ENCODE peak calls at places on chromosomes 11 and 22, in five cellular contexts. C, E, J, Q and V are unnamed samples. For H3K36me3 and H3K4me1, the result is how much of the 10 kb centered on the place peaks cover.

GRCh38 chr11:67255353-67255752 is 10.9 kb upstream of the GRK2 start:
- DNase-seq in J (no peak), C (no peak), Q (no peak), E (no peak), V (no peak)

GRCh38 chr22:46992121-46992731 is 229.8 kb downstream of the TBC1D22A start:
- DNase-seq in C (no peak), J (peak), E (no peak), Q (no peak), V (no peak)

GRCh38 chr22:50733521-50734342 is 4.3 kb upstream of the ACR start:
- DNase-seq in E (no peak), C (peak), J (no peak), Q (peak), V (no peak)

GRCh38 chr11:8839957-8840945 is 70.7 kb upstream of the AKIP1 start:
- DNase-seq in E (peak), Q (no peak), C (no peak), J (peak), V (no peak)

GRCh38 chr22:19784396-19785175 is 24.0 kb downstream of the TBX1 start:
- DNase-seq in E (no peak), Q (peak), C (no peak), J (peak), V (no peak)

GRCh38 chr11:35288311-35288710 is 131.0 kb downstream of the SLC1A2 start:
- DNase-seq in E (no peak), Q (no peak), J (no peak), C (no peak), V (no peak)

GRCh38 chr11:35337136-35337918 is 82.0 kb downstream of the SLC1A2 start:
- DNase-seq in E (peak), C (no peak), J (peak), Q (no peak), V (no peak)

GRCh38 chr22:37623075-37624016 is 14.7 kb downstream of the GGA1 start:
- DNase-seq in C (no peak), Q (peak), E (peak), J (peak), V (peak)

GRCh38 chr22:42074153-42074750 is at the start of gene PHETA2:
- DNase-seq in Q (peak), J (peak), E (peak), C (no peak), V (peak)

GRCh38 chr22:28019360-28019759 is 100.3 kb upstream of the PITPNB start:
- DNase-seq in C (peak), E (no peak), J (no peak), Q (no peak), V (no peak)

GRCh38 chr22:24161485-24161884 is 19.8 kb upstream of the SUSD2 start:
- DNase-seq in C (no peak), E (no peak), Q (no peak), J (no peak), V (no peak)

GRCh38 chr11:74094393-74094792 is 76.4 kb downstream of the C2CD3 start:
- DNase-seq in J (peak), Q (no peak), E (peak), C (no peak), V (no peak)

GRCh38 chr22:32480238-32480637 is 5.6 kb downstream of the FBXO7 start:
- DNase-seq in Q (no peak), J (no peak), C (no peak), E (no peak), V (no peak)

GRCh38 chr11:72534859-72535547 is 100.7 kb upstream of the CLPB start:
- DNase-seq in E (peak), J (peak), C (no peak), Q (no peak), V (no peak)

GRCh38 chr22:22201185-22201924 is 43.2 kb upstream of the VPREB1 start:
- DNase-seq in Q (peak), E (peak), C (no peak), J (peak), V (no peak)

GRCh38 chr22:38186429-38186828 is 4.8 kb upstream of the PLA2G6 start:
- DNase-seq in Q (no peak), J (no peak), C (no peak), E (no peak), V (no peak)

GRCh38 chr11:47846998-47847397 is 1.2 kb downstream of the NUP160 start:
- DNase-seq in J (no peak), C (no peak), E (no peak), Q (no peak), V (no peak)

GRCh38 chr11:110818032-110818687 is 105.9 kb upstream of the ARHGAP20 start:
- DNase-seq in E (no peak), Q (no peak), C (no peak), J (no peak), V (no peak)

GRCh38 chr11:39385911-39386310 is 2073.5 kb downstream of the LRRC4C start:
- DNase-seq in J (no peak), E (no peak), Q (no peak), C (no peak), V (no peak)

GRCh38 chr11:73213196-73214143 is 4.6 kb upstream of the P2RY2 start:
- DNase-seq in J (no peak), C (no peak), E (no peak), Q (no peak), V (peak)

GRCh38 chr11:33802414-33802950 is 28.2 kb upstream of the FBXO3 start:
- DNase-seq in C (peak), J (peak), E (peak), Q (peak), V (peak)

GRCh38 chr11:77193915-77194830 is 66.1 kb downstream of the MYO7A start:
- DNase-seq in J (no peak), C (no peak), Q (no peak), E (no peak), V (no peak)

GRCh38 chr22:43440556-43440955 is 28.7 kb downstream of the MPPED1 start:
- DNase-seq in C (no peak), E (no peak), J (no peak), Q (no peak), V (peak)

GRCh38 chr11:97751405-97751804 is 1269.3 kb upstream of the CNTN5 start:
- DNase-seq in J (no peak), C (no peak), Q (peak), E (no peak), V (no peak)

GRCh38 chr11:32830413-32830738 is 649 bp downstream of the PRRG4 start:
- DNase-seq in J (peak), Q (no peak), E (no peak), C (no peak), V (no peak)

GRCh38 chr22:24011735-24012068 is 598 bp downstream of the CABIN1 start:
- DNase-seq in Q (no peak), J (peak), C (no peak), E (peak), V (no peak)

GRCh38 chr11:66371627-66372415 is at the start of gene SLC29A2:
- DNase-seq in E (peak), J (peak), Q (peak), C (no peak), V (peak)

GRCh38 chr11:109071712-109072524 is 350.1 kb upstream of the C11orf87 start:
- DNase-seq in Q (no peak), C (peak), J (no peak), E (no peak), V (no peak)

GRCh38 chr11:22617868-22618267 is 7.8 kb downstream of the FANCF start:
- DNase-seq in J (peak), C (no peak), Q (no peak), E (peak), V (no peak)

GRCh38 chr11:23520226-23520960 is 660.1 kb upstream of the CCDC179 start:
- DNase-seq in C (no peak), E (no peak), J (no peak), Q (no peak), V (no peak)

GRCh38 chr11:125263268-125263790 is 98.8 kb downstream of the PKNOX2 start:
- DNase-seq in Q (peak), C (peak), J (peak), E (peak), V (peak)

GRCh38 chr22:37237371-37238268 is 6.4 kb downstream of the RAC2 start:
- DNase-seq in C (no peak), Q (no peak), E (peak), J (no peak), V (peak)

GRCh38 chr11:46367244-46367915 is 14.1 kb upstream of the MDK start:
- DNase-seq in C (peak), E (no peak), J (peak), Q (peak), V (peak)
- H3K36me3 ChIP-seq in C (under half), E (under half), J (under half), Q (under half), V (under half)

GRCh38 chr11:64241430-64242153 is 697 bp downstream of the FKBP2 start:
- DNase-seq in E (peak), C (peak), J (peak), Q (peak), V (peak)
- H3K4me1 ChIP-seq in E (under half), C (under half), J (under half), Q (under half), V (under half)

DNA sequence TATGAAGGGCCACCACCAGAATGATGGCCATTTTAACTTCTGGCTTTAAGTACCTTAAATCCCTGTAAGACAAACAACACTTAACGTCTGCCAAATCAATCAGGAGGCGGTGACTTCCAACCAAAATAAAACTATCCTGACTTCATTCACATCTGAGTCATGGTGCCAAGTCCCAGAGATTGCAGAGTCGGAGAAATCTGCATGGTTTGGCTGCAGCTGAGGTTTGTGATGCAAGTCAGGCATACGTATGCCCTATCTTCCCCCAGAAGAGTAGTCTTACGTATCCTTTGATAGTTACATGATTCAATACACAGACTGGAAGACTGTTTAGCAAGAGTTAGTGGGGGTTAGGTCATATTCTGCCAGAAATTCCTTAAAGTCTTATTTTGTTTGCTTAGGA is 1.7 kb upstream of the GAB2 start:
- DNase-seq in E (peak), Q (peak), J (no peak), C (peak), V (no peak)
- H3K27ac ChIP-seq in E (no peak), Q (peak), J (no peak), C (peak), V (peak)

DNA sequence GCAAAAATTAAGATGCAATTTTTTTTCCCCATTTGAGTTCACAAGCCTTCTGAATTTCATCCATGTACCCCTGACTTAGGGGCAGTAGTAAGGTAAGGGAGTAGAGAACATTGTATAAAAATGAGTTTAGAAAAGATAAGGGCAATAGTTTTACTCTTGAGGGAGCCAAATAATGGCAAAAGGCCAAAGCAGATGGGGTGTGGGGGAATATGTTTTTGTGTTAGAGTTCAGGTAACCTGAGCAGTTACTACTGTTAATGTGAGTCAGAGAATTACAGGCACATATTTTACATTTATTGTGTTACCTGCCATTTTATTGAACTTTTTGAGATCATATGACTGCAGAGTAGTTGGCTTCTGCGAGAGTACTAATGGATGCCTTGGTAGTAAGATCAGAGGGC is 3.1 kb downstream of the EED start:
- DNase-seq in Q (no peak), E (no peak), C (no peak), J (no peak), V (no peak)
- H3K36me3 ChIP-seq in Q (under half), E (under half), C (under half), J (under half), V (under half)

DNA sequence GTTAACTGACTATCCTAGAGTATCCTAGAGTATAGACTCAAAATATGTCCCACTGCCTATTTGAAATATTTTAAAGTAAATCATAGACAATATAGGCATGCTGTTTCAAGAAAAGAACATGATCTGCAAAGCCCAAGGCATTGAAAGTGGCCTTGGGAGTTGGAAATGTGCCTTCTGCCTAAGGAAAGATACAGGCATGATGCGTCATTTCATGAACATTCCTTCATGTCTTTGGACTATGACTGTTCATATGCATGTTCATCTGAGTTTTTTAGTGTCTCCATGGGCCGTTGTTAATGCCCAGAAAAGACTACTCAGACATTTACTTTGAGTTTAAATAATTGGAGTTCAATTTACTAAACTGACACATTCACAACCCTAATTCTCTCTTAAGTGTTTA is 69.7 kb upstream of the PRDM11 start:
- DNase-seq in C (no peak), Q (no peak), E (no peak), J (no peak), V (no peak)
- H3K4me1 ChIP-seq in C (under half), Q (under half), E (under half), J (under half), V (under half)

DNA sequence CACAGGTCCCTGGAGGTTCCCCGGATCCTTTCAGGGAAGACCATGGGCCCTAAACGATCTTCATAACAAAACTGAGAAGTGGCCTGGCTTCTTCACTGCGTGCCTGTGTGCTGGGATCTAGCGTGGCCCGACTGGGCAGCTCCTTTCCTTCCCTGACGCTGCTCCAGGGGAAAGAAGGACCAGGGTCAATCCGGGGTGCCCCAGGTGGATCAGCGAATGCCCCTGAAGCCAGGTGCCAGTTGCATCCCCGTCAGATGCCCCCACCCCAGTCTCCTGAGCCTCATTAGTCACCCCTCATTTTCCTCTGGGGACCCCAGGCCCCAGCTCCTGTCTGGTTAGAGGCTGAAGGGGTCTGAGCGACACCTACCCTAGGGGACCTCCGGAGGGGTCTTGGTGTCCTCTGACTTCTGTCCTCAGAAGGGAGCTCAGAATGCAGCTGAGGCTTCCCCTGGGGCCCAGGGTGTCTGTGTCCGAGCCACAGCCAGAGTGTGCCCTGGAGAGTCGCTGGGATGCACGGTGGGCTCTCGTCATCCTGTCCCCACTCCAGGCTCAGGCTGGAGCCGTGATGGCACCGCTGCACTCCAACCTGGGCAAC is 18.7 kb upstream of the MUC6 start:
- DNase-seq in C (no peak), J (no peak), E (no peak), Q (no peak), V (peak)
- H3K27ac ChIP-seq in C (no peak), J (no peak), E (no peak), Q (no peak), V (no peak)

DNA sequence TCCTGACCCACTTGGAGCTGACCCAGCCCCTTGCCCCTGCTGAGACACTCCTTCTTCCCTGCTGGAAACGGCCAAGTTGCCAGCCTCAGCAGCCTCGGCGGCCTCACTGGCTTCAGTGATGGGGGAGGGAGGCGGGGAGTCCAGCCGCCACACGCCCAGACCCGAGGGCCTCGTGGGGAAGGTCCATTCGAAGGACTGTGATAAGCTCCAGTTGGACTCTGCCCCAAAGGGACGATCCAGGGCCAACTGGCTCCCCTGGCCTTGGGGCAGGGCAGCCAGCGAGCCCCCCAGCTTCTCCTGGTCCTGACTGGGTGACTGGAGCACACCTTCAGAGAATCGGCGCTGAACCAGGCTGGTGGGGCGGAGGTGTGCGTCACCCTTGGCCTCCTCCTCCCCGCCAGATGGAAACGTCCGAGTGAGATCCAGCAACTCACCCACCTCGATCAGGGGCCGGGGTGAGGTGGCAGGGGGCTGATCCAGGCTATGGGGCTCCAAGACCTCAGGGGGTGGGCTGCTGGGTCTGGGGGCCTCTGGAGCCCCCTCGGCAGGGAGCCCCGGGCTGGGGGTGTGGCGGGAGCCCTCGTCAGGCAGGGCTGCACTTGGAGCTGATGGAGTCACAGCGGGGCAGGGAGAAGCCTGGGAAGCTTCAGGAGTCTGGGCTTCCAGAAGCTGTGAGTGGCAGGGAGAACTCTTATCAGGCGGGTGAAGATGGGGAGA is 11.5 kb downstream of the TNKS1BP1 start:
- DNase-seq in Q (peak), J (no peak), E (no peak), C (no peak), V (peak)
- H3K36me3 ChIP-seq in Q (under half), J (under half), E (under half), C (half or more), V (under half)